ENCODE peak calls at places on chromosomes 12 and 14, in eight cellular contexts. D is hepatocyte, H is GM23248, J is HCT116, F is OCI-LY7, O is PC-9, V is PC-3, W is SK-N-SH. R is an unnamed sample.
A peak's percentile ranks its signal among the peaks of the same experiment; 100 is the strongest.

GRCh38 chr12:8629486-8630033 is 16.9 kb upstream of the AICDA start:
- DNase-seq in D (no peak), H (peak; percentile 72), J (no peak), F (peak; percentile 47), O (no peak), V (no peak), W (no peak), R (no peak)

GRCh38 chr12:67425394-67425793 is 156.2 kb downstream of the CAND1 start:
- DNase-seq in D (peak; percentile 50), H (no peak), J (no peak), F (no peak), O (peak; percentile 68), V (peak; percentile 51), W (no peak), R (no peak)

GRCh38 chr14:104113631-104114420 is 24.6 kb upstream of the KIF26A start:
- DNase-seq in D (no peak), H (no peak), J (no peak), F (no peak), O (no peak), V (no peak), W (no peak), R (no peak)

GRCh38 chr12:60172266-60172665 is 576.4 kb downstream of the SLC16A7 start:
- DNase-seq in D (no peak), H (peak; percentile 55), J (no peak), F (no peak), O (peak; percentile 40), V (peak; percentile 66), W (no peak), R (no peak)

GRCh38 chr14:37584211-37585100 is 10.6 kb downstream of the FOXA1 start:
- DNase-seq in D (peak; percentile 67), H (no peak), J (no peak), F (no peak), O (no peak), V (peak; percentile 71), W (no peak), R (no peak)

GRCh38 chr12:2649201-2650030 is 145.4 kb upstream of the FKBP4 start:
- DNase-seq in D (no peak), H (no peak), J (no peak), F (no peak), O (no peak), V (no peak), W (peak; percentile 52), R (no peak)

GRCh38 chr14:61925043-61925442 is 162.8 kb downstream of the SNAPC1 start:
- DNase-seq in D (no peak), H (peak; percentile 38), J (peak; percentile 18), F (peak; percentile 43), O (no peak), V (peak; percentile 74), W (no peak), R (peak; percentile 84)

GRCh38 chr14:26370118-26370517 is 227.7 kb downstream of the NOVA1 start:
- DNase-seq in D (peak; percentile 58), H (no peak), J (no peak), F (no peak), O (no peak), V (no peak), W (no peak), R (no peak)

GRCh38 chr14:105300542-105301102 is at the start of gene BRF1:
- DNase-seq in D (peak; percentile 98), H (peak; percentile 96), J (peak; percentile 85), F (peak; percentile 92), O (peak; percentile 80), V (peak; percentile 84), W (peak; percentile 97), R (peak; percentile 96)

GRCh38 chr12:32322354-32322753 is 77.0 kb upstream of the FGD4 start:
- DNase-seq in D (no peak), H (no peak), J (no peak), F (no peak), O (no peak), V (no peak), W (no peak), R (no peak)

GRCh38 chr12:30970559-30971202 is 44.1 kb downstream of the TSPAN11 start:
- DNase-seq in D (peak; percentile 34), H (no peak), J (no peak), F (no peak), O (peak; percentile 70), V (peak; percentile 71), W (peak; percentile 77), R (no peak)

GRCh38 chr12:64318605-64319004 is 72.0 kb downstream of the C12orf56 start:
- DNase-seq in D (peak; percentile 5), H (peak; percentile 18), J (no peak), F (no peak), O (no peak), V (no peak), W (no peak), R (no peak)

GRCh38 chr12:45234134-45234865 is 18.4 kb downstream of the ANO6 start:
- DNase-seq in D (peak; percentile 83), H (peak; percentile 95), J (peak; percentile 88), F (no peak), O (peak; percentile 97), V (peak; percentile 96), W (peak; percentile 33), R (no peak)

GRCh38 chr14:81137316-81137715 is 83.4 kb downstream of the GTF2A1 start:
- DNase-seq in D (no peak), H (peak; percentile 94), J (no peak), F (no peak), O (no peak), V (peak; percentile 64), W (peak; percentile 24), R (no peak)

GRCh38 chr12:2401040-2401439 is 348.3 kb downstream of the CACNA1C start:
- DNase-seq in D (no peak), H (no peak), J (no peak), F (no peak), O (no peak), V (no peak), W (no peak), R (no peak)

GRCh38 chr12:52607314-52607713 is 6.1 kb upstream of the KRT72 start:
- DNase-seq in D (no peak), H (no peak), J (no peak), F (no peak), O (no peak), V (no peak), W (no peak), R (no peak)

DNA sequence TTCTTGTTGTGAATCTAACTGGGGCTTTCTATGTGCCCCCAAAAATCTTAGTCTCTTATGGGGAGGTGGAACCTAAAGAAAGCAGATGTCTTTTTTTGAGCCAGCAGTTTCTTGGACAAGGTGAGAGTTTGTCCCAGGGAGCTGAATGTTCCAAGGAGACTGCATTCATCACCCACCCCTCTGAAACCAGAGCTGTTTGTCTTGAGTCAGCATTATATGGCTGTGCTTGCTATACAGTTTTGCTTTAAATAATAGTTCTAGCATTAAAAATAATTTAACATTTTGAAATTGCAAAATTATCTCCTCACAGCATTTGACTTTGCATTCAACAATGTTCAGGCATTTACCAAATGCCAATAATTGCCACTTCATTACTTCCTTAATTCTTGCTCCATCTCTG is 813.3 kb downstream of the BCL11B start:
- DNase-seq in D (no peak), H (no peak), J (no peak), F (no peak), O (no peak), V (no peak), W (no peak), R (no peak)
- H3K9me2 ChIP-seq in D (no peaks in the 10 kb centered on the region), H (no peaks in the 10 kb centered on the region), J (no peaks in the 10 kb centered on the region), F (no peaks in the 10 kb centered on the region), O (no peaks in the 10 kb centered on the region), V (no peaks in the 10 kb centered on the region), W (no peaks in the 10 kb centered on the region), R (no peaks in the 10 kb centered on the region)

DNA sequence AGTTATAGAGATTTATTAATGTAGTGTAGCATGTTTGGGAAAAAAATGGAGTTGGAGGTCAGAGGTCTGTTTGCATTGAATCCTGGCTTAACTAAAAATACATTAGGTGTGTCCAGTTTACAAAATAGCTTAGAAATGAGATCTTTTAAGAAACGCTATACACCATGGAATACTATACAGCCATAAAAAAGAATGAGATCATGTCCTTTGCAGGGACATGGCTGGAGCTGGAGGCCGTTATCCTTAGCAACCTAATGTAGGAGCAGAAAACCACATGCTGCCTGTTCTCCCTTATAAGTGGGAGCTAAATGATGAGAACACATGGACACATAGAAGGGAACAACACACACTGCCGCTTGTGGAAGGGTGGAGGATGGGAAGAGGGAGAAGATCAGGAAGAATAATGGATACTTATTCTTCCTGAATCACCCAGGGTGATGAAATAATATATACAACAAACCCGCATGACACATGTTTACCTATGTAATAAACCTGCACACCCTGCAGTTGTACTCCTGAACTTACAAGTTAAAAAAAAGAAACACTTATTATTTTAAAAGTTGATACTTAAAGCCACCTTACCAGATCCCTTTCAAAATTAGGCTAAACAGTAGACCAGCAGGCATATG is 14.0 kb upstream of the MYRFL start:
- DNase-seq in D (no peak), H (no peak), J (no peak), F (no peak), O (no peak), V (peak; percentile 48), W (no peak), R (no peak)
- H3K9me2 ChIP-seq in D (no peaks in the 10 kb centered on the region), H (no peaks in the 10 kb centered on the region), J (no peaks in the 10 kb centered on the region), F (no peaks in the 10 kb centered on the region), O (no peaks in the 10 kb centered on the region), V (no peaks in the 10 kb centered on the region), W (no peaks in the 10 kb centered on the region), R (no peaks in the 10 kb centered on the region)

GRCh38 chr14:30874120-30874998 is at the start of gene COCH:
- DNase-seq in D (peak; percentile 72), H (peak; percentile 16), J (peak; percentile 4), F (peak; percentile 82), O (no peak), V (peak; percentile 45), W (peak; percentile 92), R (peak; percentile 86)

GRCh38 chr14:30874999-30875787 is 834 bp downstream of the COCH start:
- DNase-seq in D (peak; percentile 8), H (peak; percentile 10), J (no peak), F (peak; percentile 24), O (no peak), V (no peak), W (no peak), R (peak; percentile 52)

GRCh38 chr14:30875788-30876053 is 1.4 kb downstream of the COCH start:
- DNase-seq in D (no peak), H (no peak), J (no peak), F (no peak), O (no peak), V (no peak), W (no peak), R (no peak)

GRCh38 chr14:30872602-30873001 is 1.8 kb upstream of the COCH start:
- DNase-seq in D (no peak), H (no peak), J (no peak), F (no peak), O (no peak), V (no peak), W (no peak), R (no peak)

GRCh38 chr14:30873308-30874119 is 845 bp upstream of the COCH start:
- DNase-seq in D (no peak), H (no peak), J (no peak), F (no peak), O (no peak), V (no peak), W (no peak), R (no peak)
- H3K9me2 ChIP-seq in D (no peaks in the 10 kb centered on the region), H (no peaks in the 10 kb centered on the region), J (no peaks in the 10 kb centered on the region), F (no peaks in the 10 kb centered on the region), O (no peaks in the 10 kb centered on the region), V (no peaks in the 10 kb centered on the region), W (no peaks in the 10 kb centered on the region), R (no peaks in the 10 kb centered on the region)

GRCh38 chr12:11863478-11863906 is 207.2 kb upstream of the BCL2L14 start:
- DNase-seq in D (peak; percentile 19), H (peak; percentile 78), J (no peak), F (no peak), O (no peak), V (no peak), W (peak; percentile 54), R (no peak)
- H3K9me2 ChIP-seq in D (no peaks in the 10 kb centered on the region), H (no peaks in the 10 kb centered on the region), J (no peaks in the 10 kb centered on the region), F (no peaks in the 10 kb centered on the region), O (no peaks in the 10 kb centered on the region), V (no peaks in the 10 kb centered on the region), W (no peaks in the 10 kb centered on the region), R (no peaks in the 10 kb centered on the region)